ENCODE peak calls at places on chromosomes 7 and 10, in seven cellular contexts. I is stimulated activated CD8-positive, alpha-beta memory T cell treated with anti-CD3 and anti-CD28 coated beads, Interleukin-15, amount 100 ng/mL, for 24 hours; T is GM20000; M is GM12891; Z is CD4-positive, alpha-beta memory T cell; H is activated CD4-positive, alpha-beta T cell treated with anti-CD3 and anti-CD28 coated beads, Interleukin-2, amount 50 U/mL, for 24 hours; B is thoracic aorta. E is an unnamed sample.

GRCh38 chr10:113788604-113789083 is 37.2 kb downstream of the PLEKHS1 start:
- DNase-seq in B (peak), I (no peak), H (no peak), M (no peak), T (peak), Z (no peak), E (peak)

GRCh38 chr7:73941836-73942551 is 81.0 kb downstream of the TMEM270 start:
- DNase-seq in Z (no peak), I (no peak), B (no peak), T (no peak), M (no peak), H (no peak), E (peak)

GRCh38 chr7:151664268-151664667 is 144.6 kb upstream of the RHEB start:
- DNase-seq in I (no peak), B (no peak), M (no peak), H (no peak), Z (no peak), T (no peak), E (no peak)

GRCh38 chr10:22258471-22258870 is 40.7 kb upstream of the EBLN1 start:
- DNase-seq in Z (no peak), I (no peak), T (no peak), H (no peak), B (no peak), M (no peak), E (no peak)

GRCh38 chr7:23530901-23531793 is 634 bp downstream of the TRA2A start:
- DNase-seq in I (peak), T (peak), H (peak), Z (peak), M (peak), B (no peak), E (peak)

GRCh38 chr7:135200824-135201331 is 10.4 kb downstream of the WDR91 start:
- DNase-seq in Z (no peak), M (no peak), H (no peak), B (no peak), I (no peak), T (no peak), E (no peak)

GRCh38 chr7:105808703-105809590 is 67.5 kb downstream of the ATXN7L1 start:
- DNase-seq in M (peak), Z (peak), H (peak), B (no peak), I (peak), T (peak), E (no peak)

GRCh38 chr7:131190146-131190545 is 137.5 kb upstream of the MKLN1 start:
- DNase-seq in I (no peak), Z (no peak), T (no peak), H (no peak), B (no peak), M (no peak), E (no peak)

GRCh38 chr10:43353495-43354324 is 17.7 kb upstream of the FXYD4 start:
- DNase-seq in I (no peak), M (no peak), B (no peak), T (no peak), Z (no peak), H (no peak), E (no peak)

GRCh38 chr10:21184984-21185383 is 287.9 kb upstream of the NEBL start:
- DNase-seq in T (no peak), I (no peak), B (no peak), H (no peak), Z (no peak), M (no peak), E (no peak)

GRCh38 chr10:20855398-20856038 is 41.6 kb downstream of the NEBL start:
- DNase-seq in T (no peak), M (no peak), I (no peak), Z (no peak), H (no peak), B (no peak), E (no peak)

GRCh38 chr10:36019749-36020148 is 377.7 kb upstream of the FZD8 start:
- DNase-seq in Z (no peak), T (no peak), M (no peak), B (no peak), I (no peak), H (no peak), E (no peak)

GRCh38 chr7:129073738-129074137 is 18.8 kb upstream of the TNPO3 start:
- DNase-seq in T (no peak), I (no peak), B (no peak), H (no peak), Z (no peak), M (no peak), E (no peak)

GRCh38 chr10:103734731-103735130 is 120.6 kb downstream of the SH3PXD2A start:
- DNase-seq in B (no peak), M (no peak), I (no peak), T (no peak), H (no peak), Z (no peak), E (no peak)

GRCh38 chr10:22252286-22252800 is 34.5 kb upstream of the EBLN1 start:
- DNase-seq in M (peak), B (no peak), H (peak), Z (peak), T (peak), I (peak), E (no peak)

GRCh38 chr10:69567920-69568319 is 5.3 kb downstream of the NEUROG3 start:
- DNase-seq in Z (no peak), I (no peak), H (no peak), B (no peak), T (no peak), M (no peak), E (no peak)

GRCh38 chr10:3336673-3337293 is 164.2 kb upstream of the PITRM1 start:
- DNase-seq in M (no peak), T (no peak), B (no peak), Z (no peak), I (no peak), H (no peak), E (no peak)

GRCh38 chr7:107998150-107998549 is 4.8 kb downstream of the LAMB1 start:
- DNase-seq in B (no peak), I (no peak), Z (no peak), T (no peak), M (no peak), H (no peak), E (no peak)

GRCh38 chr7:821688-822087 is 10.6 kb upstream of the SUN1 start:
- DNase-seq in Z (no peak), B (no peak), H (no peak), M (no peak), I (no peak), T (no peak), E (no peak)

GRCh38 chr7:3156508-3156907 is 112.8 kb upstream of the CARD11 start:
- DNase-seq in H (no peak), B (no peak), Z (no peak), M (no peak), T (no peak), I (no peak), E (no peak)

GRCh38 chr10:18221882-18222281 is 81.7 kb downstream of the CACNB2 start:
- DNase-seq in M (no peak), B (no peak), Z (no peak), T (no peak), I (no peak), H (no peak), E (no peak)

GRCh38 chr10:48885376-48885775 is 54.3 kb downstream of the LRRC18 start:
- DNase-seq in B (no peak), H (no peak), M (no peak), I (no peak), Z (no peak), T (no peak), E (no peak)

GRCh38 chr10:43263551-43264323 is 3.1 kb downstream of the RASGEF1A start:
- DNase-seq in M (peak), Z (no peak), B (no peak), T (no peak), H (no peak), I (no peak), E (no peak)

GRCh38 chr7:123871998-123872867 is 27.3 kb downstream of the HYAL4 start:
- DNase-seq in Z (peak), H (no peak), B (no peak), I (no peak), M (no peak), T (peak), E (peak)

GRCh38 chr10:59830601-59831259 is 75.6 kb downstream of the CCDC6 start:
- DNase-seq in B (no peak), Z (peak), M (no peak), I (no peak), T (peak), H (no peak), E (peak)

GRCh38 chr10:117442521-117442920 is 67.3 kb upstream of the PDZD8 start:
- DNase-seq in B (no peak), H (no peak), Z (no peak), M (no peak), I (no peak), T (no peak), E (no peak)

GRCh38 chr10:99815611-99816010 is 33.2 kb downstream of the ABCC2 start:
- DNase-seq in M (no peak), H (no peak), Z (no peak), B (no peak), I (no peak), T (no peak), E (no peak)

GRCh38 chr10:103910442-103911000 is 7.5 kb downstream of the STN1 start:
- DNase-seq in I (no peak), M (no peak), B (no peak), Z (no peak), H (no peak), T (no peak), E (no peak)

GRCh38 chr7:135390829-135391228 is 119.1 kb downstream of the CNOT4 start:
- DNase-seq in Z (no peak), T (no peak), H (no peak), B (no peak), M (no peak), I (no peak), E (no peak)

GRCh38 chr7:106720641-106721040 is 59.7 kb upstream of the CCDC71L start:
- DNase-seq in T (no peak), M (no peak), H (no peak), B (no peak), Z (no peak), I (no peak), E (no peak)

GRCh38 chr7:149126662-149127321 is 668 bp upstream of the ZNF425 start:
- DNase-seq in T (peak), H (peak), I (peak), M (peak), B (peak), Z (peak), E (no peak)

GRCh38 chr7:155506854-155507337 is 39.5 kb downstream of the CNPY1 start:
- DNase-seq in B (no peak), M (no peak), I (no peak), H (no peak), Z (no peak), T (no peak), E (no peak)

GRCh38 chr10:131559450-131559911 is 248.0 kb upstream of the TCERG1L start:
- DNase-seq in Z (no peak), I (no peak), T (no peak), M (no peak), H (no peak), B (no peak), E (no peak)

GRCh38 chr10:43689618-43689954 is 40.9 kb upstream of the ZNF32 start:
- DNase-seq in Z (no peak), I (peak), T (peak), B (no peak), M (peak), H (peak), E (no peak)

GRCh38 chr7:90411510-90411909 is 8.2 kb downstream of the CLDN12 start:
- DNase-seq in Z (no peak), B (no peak), T (no peak), H (no peak), I (no peak), M (no peak), E (no peak)

GRCh38 chr10:33143160-33143728 is 185.2 kb upstream of the ITGB1 start:
- DNase-seq in B (no peak), H (peak), M (no peak), Z (no peak), I (no peak), T (no peak), E (no peak)

GRCh38 chr7:16810112-16810511 is 5.3 kb upstream of the AGR2 start:
- DNase-seq in H (no peak), B (no peak), T (no peak), I (no peak), M (no peak), Z (no peak), E (no peak)

GRCh38 chr7:6288270-6288860 is 15.9 kb upstream of the CYTH3 start:
- DNase-seq in T (no peak), H (no peak), Z (no peak), B (no peak), I (no peak), M (no peak), E (no peak)

GRCh38 chr10:74174533-74174932 is 23.5 kb downstream of the ADK start:
- DNase-seq in H (no peak), T (no peak), M (no peak), I (no peak), B (no peak), Z (no peak), E (no peak)

E was measured in HS-5.